ENCODE peak calls at places on chromosomes 5 and 9, in nine cellular contexts. One of them, this sample, is unnamed.

GRCh38 chr9:113602126-113603119 is 138.9 kb downstream of the RGS3 start:
- DNase-seq in tibial artery: peak; percentile 95
- DNase-seq in neural progenitor cell: peak; percentile 64
- DNase-seq in neuronal stem cell: no peak
- DNase-seq in adipocyte: peak; percentile 88
- DNase-seq in hepatocyte: peak; percentile 84
- DNase-seq in cardiac muscle cell: peak; percentile 83
- DNase-seq in gastrocnemius medialis: no peak
- DNase-seq in CD8-positive, alpha-beta T cell: no peak
- DNase-seq in this sample: peak; percentile 96

GRCh38 chr5:134041570-134042411 is 37.0 kb upstream of the VDAC1 start:
- DNase-seq in tibial artery: no peak
- DNase-seq in neural progenitor cell: no peak
- DNase-seq in neuronal stem cell: no peak
- DNase-seq in adipocyte: no peak
- DNase-seq in hepatocyte: no peak
- DNase-seq in cardiac muscle cell: no peak
- DNase-seq in gastrocnemius medialis: no peak
- DNase-seq in CD8-positive, alpha-beta T cell: no peak
- DNase-seq in this sample: no peak

GRCh38 chr9:36797471-36798220 is 225.0 kb downstream of the MELK start:
- DNase-seq in tibial artery: no peak
- DNase-seq in neural progenitor cell: no peak
- DNase-seq in neuronal stem cell: no peak
- DNase-seq in adipocyte: no peak
- DNase-seq in hepatocyte: no peak
- DNase-seq in cardiac muscle cell: no peak
- DNase-seq in gastrocnemius medialis: no peak
- DNase-seq in CD8-positive, alpha-beta T cell: no peak
- DNase-seq in this sample: no peak

GRCh38 chr5:91382530-91383026 is 539 bp downstream of the ARRDC3 start:
- DNase-seq in tibial artery: no peak
- DNase-seq in neural progenitor cell: peak; percentile 48
- DNase-seq in neuronal stem cell: peak; percentile 45
- DNase-seq in adipocyte: peak; percentile 62
- DNase-seq in hepatocyte: peak; percentile 58
- DNase-seq in cardiac muscle cell: peak; percentile 53
- DNase-seq in gastrocnemius medialis: no peak
- DNase-seq in CD8-positive, alpha-beta T cell: peak; percentile 37
- DNase-seq in this sample: no peak

GRCh38 chr5:174315471-174315870 is 270.0 kb downstream of the NSG2 start:
- DNase-seq in tibial artery: no peak
- DNase-seq in neural progenitor cell: no peak
- DNase-seq in neuronal stem cell: no peak
- DNase-seq in adipocyte: no peak
- DNase-seq in hepatocyte: no peak
- DNase-seq in cardiac muscle cell: no peak
- DNase-seq in gastrocnemius medialis: no peak
- DNase-seq in CD8-positive, alpha-beta T cell: no peak
- DNase-seq in this sample: no peak

GRCh38 chr5:74579215-74579614 is 61.3 kb downstream of the ENC1 start:
- DNase-seq in tibial artery: no peak
- DNase-seq in neural progenitor cell: no peak
- DNase-seq in neuronal stem cell: no peak
- DNase-seq in adipocyte: no peak
- DNase-seq in hepatocyte: no peak
- DNase-seq in cardiac muscle cell: peak; percentile 29
- DNase-seq in gastrocnemius medialis: no peak
- DNase-seq in CD8-positive, alpha-beta T cell: peak; percentile 54
- DNase-seq in this sample: no peak

GRCh38 chr5:40383719-40384651 is 295.7 kb upstream of the PTGER4 start:
- DNase-seq in tibial artery: no peak
- DNase-seq in neural progenitor cell: no peak
- DNase-seq in neuronal stem cell: no peak
- DNase-seq in adipocyte: peak; percentile 77
- DNase-seq in hepatocyte: no peak
- DNase-seq in cardiac muscle cell: peak; percentile 64
- DNase-seq in gastrocnemius medialis: no peak
- DNase-seq in CD8-positive, alpha-beta T cell: no peak
- DNase-seq in this sample: no peak

GRCh38 chr5:87298687-87299362 is 31.1 kb downstream of the RASA1 start:
- DNase-seq in tibial artery: no peak
- DNase-seq in neural progenitor cell: no peak
- DNase-seq in neuronal stem cell: no peak
- DNase-seq in adipocyte: no peak
- DNase-seq in hepatocyte: no peak
- DNase-seq in cardiac muscle cell: no peak
- DNase-seq in gastrocnemius medialis: no peak
- DNase-seq in CD8-positive, alpha-beta T cell: no peak
- DNase-seq in this sample: no peak

GRCh38 chr9:134698587-134699342 is 57.2 kb downstream of the COL5A1 start:
- DNase-seq in tibial artery: no peak
- DNase-seq in neural progenitor cell: peak; percentile 95
- DNase-seq in neuronal stem cell: peak; percentile 84
- DNase-seq in adipocyte: peak; percentile 46
- DNase-seq in hepatocyte: peak; percentile 76
- DNase-seq in cardiac muscle cell: peak; percentile 56
- DNase-seq in gastrocnemius medialis: no peak
- DNase-seq in CD8-positive, alpha-beta T cell: peak; percentile 30
- DNase-seq in this sample: no peak

GRCh38 chr5:139419793-139420192 is 15.9 kb upstream of the SPATA24 start:
- DNase-seq in tibial artery: no peak
- DNase-seq in neural progenitor cell: peak; percentile 80
- DNase-seq in neuronal stem cell: no peak
- DNase-seq in adipocyte: no peak
- DNase-seq in hepatocyte: peak; percentile 43
- DNase-seq in cardiac muscle cell: no peak
- DNase-seq in gastrocnemius medialis: no peak
- DNase-seq in CD8-positive, alpha-beta T cell: no peak
- DNase-seq in this sample: peak; percentile 2

GRCh38 chr9:4530375-4530774 is 40.1 kb downstream of the SLC1A1 start:
- DNase-seq in tibial artery: no peak
- DNase-seq in neural progenitor cell: no peak
- DNase-seq in neuronal stem cell: no peak
- DNase-seq in adipocyte: no peak
- DNase-seq in hepatocyte: no peak
- DNase-seq in cardiac muscle cell: peak; percentile 25
- DNase-seq in gastrocnemius medialis: no peak
- DNase-seq in CD8-positive, alpha-beta T cell: no peak
- DNase-seq in this sample: no peak

GRCh38 chr5:103938151-103938671 is 375.6 kb upstream of the NUDT12 start:
- DNase-seq in tibial artery: no peak
- DNase-seq in neural progenitor cell: no peak
- DNase-seq in neuronal stem cell: no peak
- DNase-seq in adipocyte: no peak
- DNase-seq in hepatocyte: no peak
- DNase-seq in cardiac muscle cell: no peak
- DNase-seq in gastrocnemius medialis: no peak
- DNase-seq in CD8-positive, alpha-beta T cell: no peak
- DNase-seq in this sample: no peak

GRCh38 chr5:120454094-120454798 is 9.9 kb upstream of the PRR16 start:
- DNase-seq in tibial artery: no peak
- DNase-seq in neural progenitor cell: peak; percentile 42
- DNase-seq in neuronal stem cell: peak; percentile 37
- DNase-seq in adipocyte: peak; percentile 86
- DNase-seq in hepatocyte: no peak
- DNase-seq in cardiac muscle cell: peak; percentile 90
- DNase-seq in gastrocnemius medialis: no peak
- DNase-seq in CD8-positive, alpha-beta T cell: no peak
- DNase-seq in this sample: no peak

GRCh38 chr5:72821776-72822175 is 5.3 kb downstream of the TNPO1 start:
- DNase-seq in tibial artery: no peak
- DNase-seq in neural progenitor cell: no peak
- DNase-seq in neuronal stem cell: no peak
- DNase-seq in adipocyte: no peak
- DNase-seq in hepatocyte: no peak
- DNase-seq in cardiac muscle cell: no peak
- DNase-seq in gastrocnemius medialis: no peak
- DNase-seq in CD8-positive, alpha-beta T cell: no peak
- DNase-seq in this sample: no peak

GRCh38 chr5:72109625-72110024 is 2.4 kb downstream of the MAP1B start:
- DNase-seq in tibial artery: peak; percentile 75
- DNase-seq in neural progenitor cell: peak; percentile 50
- DNase-seq in neuronal stem cell: no peak
- DNase-seq in adipocyte: peak; percentile 48
- DNase-seq in hepatocyte: peak; percentile 18
- DNase-seq in cardiac muscle cell: peak; percentile 48
- DNase-seq in gastrocnemius medialis: no peak
- DNase-seq in CD8-positive, alpha-beta T cell: no peak
- DNase-seq in this sample: no peak

GRCh38 chr9:133874659-133875058 is 117.5 kb downstream of the VAV2 start:
- DNase-seq in tibial artery: no peak
- DNase-seq in neural progenitor cell: no peak
- DNase-seq in neuronal stem cell: no peak
- DNase-seq in adipocyte: no peak
- DNase-seq in hepatocyte: no peak
- DNase-seq in cardiac muscle cell: no peak
- DNase-seq in gastrocnemius medialis: no peak
- DNase-seq in CD8-positive, alpha-beta T cell: no peak
- DNase-seq in this sample: no peak

GRCh38 chr5:149853019-149853648 is 91.5 kb downstream of the PDE6A start:
- DNase-seq in tibial artery: peak; percentile 76
- DNase-seq in neural progenitor cell: peak; percentile 91
- DNase-seq in neuronal stem cell: peak; percentile 80
- DNase-seq in adipocyte: peak; percentile 87
- DNase-seq in hepatocyte: peak; percentile 82
- DNase-seq in cardiac muscle cell: peak; percentile 88
- DNase-seq in gastrocnemius medialis: peak; percentile 56
- DNase-seq in CD8-positive, alpha-beta T cell: peak; percentile 51
- DNase-seq in this sample: peak; percentile 87

DNA sequence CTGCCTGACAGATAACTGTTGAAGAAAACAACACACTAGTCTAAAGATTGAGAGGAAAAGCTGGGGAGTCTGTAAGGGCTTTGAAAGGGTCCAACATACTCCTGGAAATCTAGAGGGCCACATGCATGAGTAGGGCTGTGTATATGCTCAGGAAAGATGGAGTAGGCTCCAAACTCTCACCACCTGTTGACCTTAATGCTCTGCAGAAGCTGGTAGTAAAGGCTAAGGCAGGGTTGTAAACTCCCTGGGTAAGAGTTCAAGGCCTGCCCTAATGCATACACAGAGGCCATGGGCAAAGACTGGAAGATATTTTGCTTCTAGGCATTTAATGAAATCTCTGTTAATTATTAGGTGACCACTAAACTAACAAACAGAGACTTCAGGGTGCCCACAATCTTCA is 40.7 kb downstream of the NR3C1 start:
- DNase-seq in tibial artery: no peak
- DNase-seq in neural progenitor cell: no peak
- DNase-seq in neuronal stem cell: no peak
- DNase-seq in adipocyte: no peak
- DNase-seq in hepatocyte: no peak
- DNase-seq in cardiac muscle cell: no peak
- DNase-seq in gastrocnemius medialis: no peak
- DNase-seq in CD8-positive, alpha-beta T cell: no peak
- DNase-seq in this sample: no peak
- H3K4me1 ChIP-seq in tibial artery: no peaks in the 10 kb centered on the region
- H3K4me1 ChIP-seq in neural progenitor cell: peaks cover 3% of the 10 kb centered on the region
- H3K4me1 ChIP-seq in neuronal stem cell: no peaks in the 10 kb centered on the region
- H3K4me1 ChIP-seq in adipocyte: no peaks in the 10 kb centered on the region
- H3K4me1 ChIP-seq in hepatocyte: no peaks in the 10 kb centered on the region
- H3K4me1 ChIP-seq in cardiac muscle cell: no peaks in the 10 kb centered on the region
- H3K4me1 ChIP-seq in gastrocnemius medialis: peaks cover 51% of the 10 kb centered on the region
- H3K4me1 ChIP-seq in CD8-positive, alpha-beta T cell: peaks cover 43% of the 10 kb centered on the region
- H3K4me1 ChIP-seq in this sample: no peaks in the 10 kb centered on the region

GRCh38 chr5:56414056-56414455 is 180.9 kb upstream of the ANKRD55 start:
- DNase-seq in tibial artery: no peak
- DNase-seq in neural progenitor cell: no peak
- DNase-seq in neuronal stem cell: no peak
- DNase-seq in adipocyte: peak; percentile 92
- DNase-seq in hepatocyte: no peak
- DNase-seq in cardiac muscle cell: peak; percentile 18
- DNase-seq in gastrocnemius medialis: no peak
- DNase-seq in CD8-positive, alpha-beta T cell: no peak
- DNase-seq in this sample: no peak
- H3K4me1 ChIP-seq in tibial artery: no peaks in the 10 kb centered on the region
- H3K4me1 ChIP-seq in neural progenitor cell: no peaks in the 10 kb centered on the region
- H3K4me1 ChIP-seq in neuronal stem cell: no peaks in the 10 kb centered on the region
- H3K4me1 ChIP-seq in adipocyte: peaks cover 30% of the 10 kb centered on the region
- H3K4me1 ChIP-seq in hepatocyte: peaks cover 48% of the 10 kb centered on the region
- H3K4me1 ChIP-seq in cardiac muscle cell: peaks cover 13% of the 10 kb centered on the region
- H3K4me1 ChIP-seq in gastrocnemius medialis: peaks cover 4% of the 10 kb centered on the region
- H3K4me1 ChIP-seq in CD8-positive, alpha-beta T cell: no peaks in the 10 kb centered on the region
- H3K4me1 ChIP-seq in this sample: peaks cover 7% of the 10 kb centered on the region

DNA sequence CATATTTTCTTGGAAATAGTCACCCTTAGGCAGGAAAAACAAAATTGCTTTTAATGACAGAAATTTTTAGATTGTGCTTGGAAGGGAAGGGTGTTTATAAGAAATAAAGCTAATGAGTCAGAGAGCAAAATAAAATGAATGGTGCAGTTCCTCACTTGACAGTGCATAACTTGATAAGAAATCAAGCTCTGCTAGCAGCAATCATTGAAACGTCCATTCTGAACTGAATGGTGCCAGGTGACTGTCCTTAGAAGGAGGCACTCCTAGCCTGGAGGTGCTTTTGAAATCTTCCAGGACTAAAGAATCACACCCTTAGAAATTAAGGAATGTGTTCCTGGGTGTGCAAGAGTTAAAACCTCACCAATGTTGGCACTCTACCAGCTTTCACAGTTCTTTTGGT is 202.5 kb downstream of the EFNA5 start:
- DNase-seq in tibial artery: no peak
- DNase-seq in neural progenitor cell: no peak
- DNase-seq in neuronal stem cell: no peak
- DNase-seq in adipocyte: no peak
- DNase-seq in hepatocyte: no peak
- DNase-seq in cardiac muscle cell: no peak
- DNase-seq in gastrocnemius medialis: no peak
- DNase-seq in CD8-positive, alpha-beta T cell: no peak
- DNase-seq in this sample: no peak
- H3K4me1 ChIP-seq in tibial artery: no peaks in the 10 kb centered on the region
- H3K4me1 ChIP-seq in neural progenitor cell: peaks cover 94% of the 10 kb centered on the region
- H3K4me1 ChIP-seq in neuronal stem cell: peaks cover 45% of the 10 kb centered on the region
- H3K4me1 ChIP-seq in adipocyte: peaks cover 11% of the 10 kb centered on the region
- H3K4me1 ChIP-seq in hepatocyte: peaks cover 23% of the 10 kb centered on the region
- H3K4me1 ChIP-seq in cardiac muscle cell: peaks cover 54% of the 10 kb centered on the region
- H3K4me1 ChIP-seq in gastrocnemius medialis: no peaks in the 10 kb centered on the region
- H3K4me1 ChIP-seq in CD8-positive, alpha-beta T cell: peaks cover 3% of the 10 kb centered on the region
- H3K4me1 ChIP-seq in this sample: peaks cover 4% of the 10 kb centered on the region

DNA sequence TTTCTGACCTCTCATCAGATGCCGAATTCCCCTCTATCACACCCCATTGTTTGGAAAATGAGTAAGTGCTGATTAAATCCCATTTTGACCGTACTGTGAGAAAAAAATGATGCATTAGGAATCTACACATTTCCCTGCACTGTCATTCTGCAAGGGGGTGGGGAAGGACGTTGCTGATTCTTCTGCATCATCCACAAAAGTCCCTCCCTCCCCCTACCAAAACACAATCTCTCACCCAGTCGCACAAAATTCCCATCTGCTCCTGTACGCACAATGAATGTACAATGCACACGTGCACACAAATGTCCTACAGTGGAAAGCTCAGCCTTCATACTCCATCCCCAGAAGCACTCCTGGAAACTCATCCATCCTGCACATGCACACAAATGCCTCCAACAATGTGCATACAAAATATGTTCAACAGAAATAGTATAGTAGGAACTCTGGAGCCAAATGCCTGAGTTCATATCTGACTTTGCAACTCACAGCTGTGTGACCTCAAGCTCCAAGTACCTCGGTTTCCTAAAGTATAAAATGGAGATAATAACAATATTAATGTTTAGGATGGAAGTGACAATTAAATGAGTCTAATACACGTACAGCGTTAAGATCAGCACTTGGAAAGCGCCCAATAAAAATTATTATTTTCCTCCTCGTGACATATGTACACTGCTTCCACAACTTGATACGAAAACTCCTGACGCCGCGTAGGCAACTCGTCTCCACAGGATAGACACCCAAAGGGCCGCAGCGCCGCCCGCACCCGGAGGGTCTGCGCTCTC is 805 bp downstream of the TNIP1 start:
- DNase-seq in tibial artery: no peak
- DNase-seq in neural progenitor cell: no peak
- DNase-seq in neuronal stem cell: no peak
- DNase-seq in adipocyte: peak; percentile 52
- DNase-seq in hepatocyte: no peak
- DNase-seq in cardiac muscle cell: peak; percentile 67
- DNase-seq in gastrocnemius medialis: no peak
- DNase-seq in CD8-positive, alpha-beta T cell: no peak
- DNase-seq in this sample: no peak
- H3K4me1 ChIP-seq in tibial artery: no peaks in the 10 kb centered on the region
- H3K4me1 ChIP-seq in neural progenitor cell: peaks cover 10% of the 10 kb centered on the region
- H3K4me1 ChIP-seq in neuronal stem cell: no peaks in the 10 kb centered on the region
- H3K4me1 ChIP-seq in adipocyte: peaks cover 57% of the 10 kb centered on the region
- H3K4me1 ChIP-seq in hepatocyte: peaks cover 31% of the 10 kb centered on the region
- H3K4me1 ChIP-seq in cardiac muscle cell: peaks cover 15% of the 10 kb centered on the region
- H3K4me1 ChIP-seq in gastrocnemius medialis: peaks cover 75% of the 10 kb centered on the region
- H3K4me1 ChIP-seq in CD8-positive, alpha-beta T cell: peaks cover 63% of the 10 kb centered on the region
- H3K4me1 ChIP-seq in this sample: peaks cover 24% of the 10 kb centered on the region